ENCODE peak calls at places on chromosomes 1 and 21, in four cellular contexts. Z, K, Y and Q are unnamed samples.
A peak's percentile ranks its signal among the peaks of the same experiment; 100 is the strongest.

GRCh38 chr1:43645461-43645860 is 4.5 kb upstream of the KDM4A start:
- DNase-seq in K (no peak), Z (no peak), Y (no peak), Q (no peak)

GRCh38 chr1:168867941-168868634 is 139.1 kb upstream of the DPT start:
- DNase-seq in K (no peak), Y (no peak), Z (no peak), Q (no peak)

GRCh38 chr1:14366361-14367018 is 232.0 kb upstream of the KAZN start:
- DNase-seq in K (peak; percentile 56), Z (no peak), Y (peak; percentile 60), Q (no peak)

GRCh38 chr1:153881764-153882163 is 41.0 kb downstream of the GATAD2B start:
- DNase-seq in K (peak; percentile 49), Y (peak; percentile 76), Z (peak; percentile 62), Q (no peak)

GRCh38 chr1:213244664-213245091 is 193.6 kb downstream of the RPS6KC1 start:
- DNase-seq in K (peak; percentile 73), Z (peak; percentile 65), Y (peak; percentile 16), Q (peak; percentile 56)

GRCh38 chr1:117501275-117501674 is 104.6 kb upstream of the TENT5C start:
- DNase-seq in Z (peak; percentile 91), K (no peak), Y (no peak), Q (no peak)

GRCh38 chr1:216034506-216034905 is 388.7 kb downstream of the USH2A start:
- DNase-seq in K (peak; percentile 44), Y (no peak), Z (peak; percentile 6), Q (no peak)

GRCh38 chr1:177800386-177801058 is 169.3 kb downstream of the SEC16B start:
- DNase-seq in Z (peak; percentile 35), K (no peak), Y (no peak), Q (no peak)

GRCh38 chr1:226420860-226421259 is 13.0 kb upstream of the PARP1 start:
- DNase-seq in Z (no peak), K (no peak), Y (no peak), Q (no peak)

GRCh38 chr1:28860332-28861073 is 48.5 kb downstream of the OPRD1 start:
- DNase-seq in Z (no peak), K (peak; percentile 86), Y (no peak), Q (no peak)

GRCh38 chr1:109499661-109500536 is 6.0 kb downstream of the CYB561D1 start:
- DNase-seq in K (peak; percentile 74), Z (peak; percentile 76), Y (peak; percentile 42), Q (peak; percentile 56)

GRCh38 chr1:75097686-75098085 is 36.5 kb upstream of the LHX8 start:
- DNase-seq in Y (peak; percentile 58), Z (no peak), K (peak; percentile 58), Q (no peak)

GRCh38 chr1:154951901-154952657 is 3.8 kb downstream of the PBXIP1 start:
- DNase-seq in Z (no peak), K (no peak), Y (peak; percentile 49), Q (peak; percentile 80)

GRCh38 chr1:16145988-16146887 is 9.6 kb downstream of the EPHA2 start:
- DNase-seq in Z (peak; percentile 92), Y (peak; percentile 59), K (peak; percentile 94), Q (no peak)

GRCh38 chr1:224274970-224275626 is 54.9 kb downstream of the NVL start:
- DNase-seq in Y (no peak), Z (no peak), K (no peak), Q (no peak)

GRCh38 chr1:115283681-115284146 is 54.3 kb downstream of the NGF start:
- DNase-seq in Z (no peak), Y (no peak), K (no peak), Q (no peak)

GRCh38 chr1:41495171-41495948 is 10.9 kb upstream of the EDN2 start:
- DNase-seq in K (peak; percentile 51), Y (no peak), Z (peak; percentile 21), Q (no peak)

GRCh38 chr1:85296980-85297379 is 20.5 kb upstream of the BCL10 start:
- DNase-seq in K (no peak), Z (peak; percentile 67), Y (no peak), Q (no peak)

GRCh38 chr1:1092149-1092855 is 18.2 kb upstream of the RNF223 start:
- DNase-seq in Z (no peak), K (no peak), Y (peak; percentile 24), Q (no peak)

GRCh38 chr21:39802226-39802625 is 57.2 kb downstream of the IGSF5 start:
- DNase-seq in K (no peak), Y (no peak), Z (no peak), Q (no peak)
- H3K9me3 ChIP-seq in K (no peaks in the 10 kb centered on the region), Y (no peaks in the 10 kb centered on the region), Z (peaks cover 29% of the 10 kb centered on the region), Q (no peaks in the 10 kb centered on the region)

DNA sequence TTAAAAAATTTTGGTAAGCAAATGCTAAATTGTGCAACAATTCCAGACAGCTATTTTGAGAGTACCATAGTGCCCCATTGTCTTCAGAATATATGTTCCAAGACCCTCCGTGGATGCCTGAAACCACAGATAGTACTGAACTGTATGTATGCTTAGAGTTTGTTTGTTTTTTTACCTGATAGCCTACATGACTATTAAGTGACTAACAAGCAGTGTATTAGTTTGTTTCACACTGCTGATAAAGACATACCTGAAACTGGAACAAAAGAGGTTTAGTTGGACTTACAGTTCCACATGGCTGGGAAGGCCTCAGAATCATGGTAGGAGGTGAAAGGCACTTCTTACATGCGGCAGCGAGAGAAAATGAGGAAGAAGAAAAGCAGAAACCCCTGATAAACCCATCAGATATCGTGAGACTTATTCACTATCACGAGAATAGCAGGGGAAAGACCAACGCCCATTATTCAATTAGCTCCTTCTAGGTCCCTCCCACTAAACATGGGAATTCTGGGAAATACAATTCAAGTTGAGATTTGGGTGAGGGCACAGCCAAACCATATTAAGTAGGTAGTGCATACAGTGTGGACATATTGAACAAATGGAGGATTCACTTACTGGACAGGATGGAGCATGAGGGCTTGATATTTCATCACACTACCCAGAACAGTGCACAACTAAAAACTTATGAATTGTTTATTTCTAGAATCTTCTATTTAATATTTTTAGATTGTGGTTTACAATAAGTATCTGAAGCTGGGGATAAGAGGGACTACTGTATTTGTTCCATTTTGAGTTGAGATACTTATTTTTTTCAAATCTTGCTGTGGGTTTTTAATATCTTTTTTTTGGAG is 78.5 kb downstream of the LHX9 start:
- DNase-seq in Y (no peak), K (no peak), Z (no peak), Q (no peak)
- H3K4me2 ChIP-seq in Y (no peak overlapping the region), K (peak overlapping the region; percentile 32), Z (no peak overlapping the region), Q (no peak overlapping the region)

GRCh38 chr1:247156787-247157232 is 15.0 kb downstream of the ZNF124 start:
- DNase-seq in Z (no peak), Y (no peak), K (no peak), Q (no peak)
- H3K9me3 ChIP-seq in Z (peaks cover 46% of the 10 kb centered on the region), Y (peaks cover 48% of the 10 kb centered on the region), K (peaks cover 75% of the 10 kb centered on the region), Q (peaks cover 77% of the 10 kb centered on the region)

GRCh38 chr1:93000751-93001175 is 39.5 kb upstream of the DIPK1A start:
- DNase-seq in K (no peak), Y (no peak), Z (no peak), Q (no peak)
- H3K4me2 ChIP-seq in K (no peak overlapping the region), Y (no peak overlapping the region), Z (no peak overlapping the region), Q (peak overlapping the region; percentile 30)

GRCh38 chr1:243814718-243815117 is 35.3 kb downstream of the AKT3 start:
- DNase-seq in Y (no peak), Z (no peak), K (no peak), Q (no peak)

GRCh38 chr1:243821177-243821680 is 28.8 kb downstream of the AKT3 start:
- DNase-seq in Z (no peak), Y (no peak), K (no peak), Q (no peak)

GRCh38 chr1:243818978-243819377 is 31.1 kb downstream of the AKT3 start:
- DNase-seq in Y (no peak), K (no peak), Z (no peak), Q (no peak)

GRCh38 chr1:243819438-243819839 is 30.6 kb downstream of the AKT3 start:
- DNase-seq in Z (no peak), Y (no peak), K (no peak), Q (no peak)
- H3K9me3 ChIP-seq in Z (peaks cover 8% of the 10 kb centered on the region), Y (peaks cover 3% of the 10 kb centered on the region), K (no peaks in the 10 kb centered on the region), Q (no peaks in the 10 kb centered on the region)

GRCh38 chr1:22983944-22984343 is 11.3 kb upstream of the LACTBL1 start:
- DNase-seq in K (no peak), Y (no peak), Z (no peak), Q (no peak)
- H3K4me2 ChIP-seq in K (no peak overlapping the region), Y (no peak overlapping the region), Z (no peak overlapping the region), Q (no peak overlapping the region)

GRCh38 chr21:27086630-27087029 is 119.7 kb upstream of the ADAMTS5 start:
- DNase-seq in Y (no peak), K (no peak), Z (no peak), Q (no peak)

GRCh38 chr21:27079807-27080206 is 112.9 kb upstream of the ADAMTS5 start:
- DNase-seq in Y (no peak), Z (peak; percentile 10), K (no peak), Q (no peak)

GRCh38 chr21:27083144-27083543 is 116.3 kb upstream of the ADAMTS5 start:
- DNase-seq in Z (no peak), Y (no peak), K (no peak), Q (no peak)

GRCh38 chr21:27085387-27085786 is 118.5 kb upstream of the ADAMTS5 start:
- DNase-seq in K (no peak), Y (no peak), Z (no peak), Q (no peak)
- H3K9me3 ChIP-seq in K (no peaks in the 10 kb centered on the region), Y (no peaks in the 10 kb centered on the region), Z (no peaks in the 10 kb centered on the region), Q (peaks cover 14% of the 10 kb centered on the region)

GRCh38 chr1:179516976-179517705 is 58.6 kb downstream of the NPHS2 start:
- DNase-seq in Z (no peak), K (no peak), Y (no peak), Q (no peak)
- H3K4me2 ChIP-seq in Z (no peak overlapping the region), K (no peak overlapping the region), Y (no peak overlapping the region), Q (no peak overlapping the region)

DNA sequence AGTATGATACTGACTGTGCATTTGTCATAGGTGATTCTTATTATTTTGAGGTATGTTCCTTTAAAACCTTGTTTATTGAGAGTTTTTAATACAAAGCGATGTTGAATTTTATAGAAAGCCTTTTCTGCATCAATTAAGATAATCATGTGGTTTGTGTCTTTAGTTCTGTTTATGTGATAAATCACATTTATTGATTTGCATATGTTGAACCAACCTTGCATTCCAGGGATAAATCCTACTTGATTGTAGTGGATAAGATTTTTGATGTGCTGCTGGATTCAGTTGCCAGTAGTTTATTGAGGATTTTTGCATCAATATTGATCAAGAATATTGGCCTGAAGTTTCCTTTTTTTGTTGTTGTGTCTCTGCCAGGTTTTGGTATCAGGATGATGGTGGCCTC is 158.0 kb downstream of the CENPF start:
- DNase-seq in Z (no peak), K (no peak), Y (no peak), Q (no peak)
- H3K9me3 ChIP-seq in Z (peaks cover 19% of the 10 kb centered on the region), K (no peaks in the 10 kb centered on the region), Y (peaks cover 13% of the 10 kb centered on the region), Q (peaks cover 4% of the 10 kb centered on the region)